ENCODE peak calls at places on chromosomes 12 and 14, in five cellular contexts. T is Caki2, M is choroid plexus epithelial cell, O is ovary, N is neural progenitor cell. A is an unnamed sample.
A peak's percentile ranks its signal among the peaks of the same experiment; 100 is the strongest.

GRCh38 chr12:1117371-1117770 is 126.3 kb downstream of the ERC1 start:
- DNase-seq in T (no peak), M (no peak), O (no peak), N (no peak), A (no peak)

GRCh38 chr12:110105961-110106540 is 18.1 kb upstream of the IFT81 start:
- DNase-seq in T (no peak), M (peak; percentile 60), O (no peak), N (no peak), A (no peak)

GRCh38 chr14:86882818-86883217 is 1110.2 kb downstream of the GALC start:
- DNase-seq in T (no peak), M (no peak), O (no peak), N (no peak), A (no peak)

GRCh38 chr14:69693145-69693544 is 73.8 kb upstream of the SRSF5 start:
- DNase-seq in T (no peak), M (peak; percentile 58), O (no peak), N (peak; percentile 34), A (no peak)

GRCh38 chr14:70780396-70781075 is 28.8 kb downstream of the MAP3K9 start:
- DNase-seq in T (no peak), M (no peak), O (no peak), N (no peak), A (no peak)

GRCh38 chr14:32298346-32298745 is 30.8 kb upstream of the AKAP6 start:
- DNase-seq in T (no peak), M (no peak), O (no peak), N (no peak), A (no peak)

GRCh38 chr12:57368349-57369095 is 62.3 kb downstream of the R3HDM2 start:
- DNase-seq in T (peak; percentile 92), M (peak; percentile 30), O (no peak), N (no peak), A (no peak)

GRCh38 chr14:47103781-47104180 is 452.2 kb upstream of the RPL10L start:
- DNase-seq in T (no peak), M (no peak), O (no peak), N (no peak), A (no peak)

GRCh38 chr12:15644700-15645099 is 144.5 kb downstream of the EPS8 start:
- DNase-seq in T (no peak), M (peak; percentile 83), O (no peak), N (no peak), A (no peak)

GRCh38 chr12:126271138-126271537 is 1205.9 kb downstream of the AACS start:
- DNase-seq in T (no peak), M (no peak), O (no peak), N (no peak), A (no peak)

GRCh38 chr14:101361451-101362433 is 199.6 kb upstream of the DIO3 start:
- DNase-seq in T (no peak), M (no peak), O (peak; percentile 26), N (no peak), A (no peak)

GRCh38 chr12:104136577-104136976 is 1.4 kb downstream of the NFYB start:
- DNase-seq in T (no peak), M (no peak), O (no peak), N (no peak), A (no peak)

GRCh38 chr14:54333511-54333910 is 63.3 kb upstream of the CDKN3 start:
- DNase-seq in T (no peak), M (no peak), O (no peak), N (no peak), A (no peak)

GRCh38 chr12:60230103-60230502 is 634.3 kb downstream of the SLC16A7 start:
- DNase-seq in T (no peak), M (no peak), O (no peak), N (no peak), A (peak; percentile 1)

GRCh38 chr14:79090781-79091180 is 920.6 kb downstream of the NRXN3 start:
- DNase-seq in T (no peak), M (no peak), O (no peak), N (peak; percentile 51), A (no peak)

GRCh38 chr12:116533343-116534248 is 25.6 kb upstream of the MAP1LC3B2 start:
- DNase-seq in T (peak; percentile 86), M (peak; percentile 73), O (peak; percentile 90), N (peak; percentile 95), A (peak; percentile 79)

GRCh38 chr14:68716698-68717097 is 76.2 kb downstream of the ZFP36L1 start:
- DNase-seq in T (no peak), M (no peak), O (no peak), N (no peak), A (no peak)

GRCh38 chr14:34797747-34798583 is 77.2 kb downstream of the BAZ1A start:
- DNase-seq in T (no peak), M (no peak), O (no peak), N (peak; percentile 13), A (no peak)

GRCh38 chr12:93570552-93571359 is 1.7 kb upstream of the SOCS2 start:
- DNase-seq in T (peak; percentile 90), M (peak; percentile 94), O (peak; percentile 95), N (peak; percentile 97), A (peak; percentile 95)

GRCh38 chr12:50425859-50426258 is 25.2 kb downstream of the LARP4 start:
- DNase-seq in T (no peak), M (no peak), O (no peak), N (peak; percentile 7), A (no peak)

GRCh38 chr14:51319181-51319597 is 79.1 kb downstream of the TMX1 start:
- DNase-seq in T (no peak), M (no peak), O (no peak), N (peak; percentile 45), A (no peak)

GRCh38 chr12:131860472-131861260 is 32.5 kb downstream of the MMP17 start:
- DNase-seq in T (peak; percentile 96), M (peak; percentile 77), O (no peak), N (peak; percentile 60), A (peak; percentile 86)

GRCh38 chr14:33475623-33476022 is 475.3 kb downstream of the EGLN3 start:
- DNase-seq in T (peak; percentile 37), M (peak; percentile 57), O (no peak), N (peak; percentile 95), A (no peak)

GRCh38 chr12:101773560-101774206 is 34.4 kb upstream of the SYCP3 start:
- DNase-seq in T (peak; percentile 52), M (peak; percentile 87), O (peak; percentile 69), N (peak; percentile 61), A (peak; percentile 79)

GRCh38 chr12:104183443-104183842 is 32.1 kb upstream of the TXNRD1 start:
- DNase-seq in T (no peak), M (no peak), O (no peak), N (no peak), A (no peak)

GRCh38 chr14:37253905-37254304 is 56.2 kb downstream of the MIPOL1 start:
- DNase-seq in T (no peak), M (peak; percentile 85), O (peak; percentile 20), N (no peak), A (peak; percentile 20)

GRCh38 chr12:124703852-124704251 is 136.4 kb upstream of the NCOR2 start:
- DNase-seq in T (peak; percentile 67), M (no peak), O (no peak), N (no peak), A (no peak)

GRCh38 chr12:49161092-49161795 is 27.6 kb downstream of the TUBA1A start:
- DNase-seq in T (no peak), M (no peak), O (no peak), N (no peak), A (no peak)

GRCh38 chr12:80064269-80064668 is 35.1 kb upstream of the OTOGL start:
- DNase-seq in T (no peak), M (peak; percentile 68), O (no peak), N (no peak), A (peak; percentile 10)

GRCh38 chr12:47990351-47991105 is 13.7 kb downstream of the COL2A1 start:
- DNase-seq in T (no peak), M (peak; percentile 66), O (peak; percentile 6), N (no peak), A (no peak)

GRCh38 chr14:94031880-94032279 is 5.7 kb downstream of the OTUB2 start:
- DNase-seq in T (no peak), M (no peak), O (no peak), N (no peak), A (no peak)

GRCh38 chr12:12266873-12267634 is at the start of gene LRP6:
- DNase-seq in T (peak; percentile 94), M (peak; percentile 96), O (peak; percentile 92), N (peak; percentile 98), A (peak; percentile 92)

GRCh38 chr12:12835378-12836145 is 22.4 kb downstream of the DDX47 start:
- DNase-seq in T (peak; percentile 61), M (no peak), O (no peak), N (no peak), A (peak; percentile 28)

GRCh38 chr12:116395381-116395780 is 117.9 kb upstream of the MED13L start:
- DNase-seq in T (no peak), M (no peak), O (no peak), N (no peak), A (no peak)

GRCh38 chr12:41274643-41275042 is 86.5 kb downstream of the PDZRN4 start:
- DNase-seq in T (no peak), M (no peak), O (no peak), N (no peak), A (no peak)

GRCh38 chr12:52280796-52281560 is 6.5 kb downstream of the KRT86 start:
- DNase-seq in T (peak; percentile 99), M (peak; percentile 98), O (peak; percentile 33), N (no peak), A (peak; percentile 95)

GRCh38 chr12:132323171-132324010 is 6.0 kb downstream of the GALNT9 start:
- DNase-seq in T (no peak), M (peak; percentile 46), O (no peak), N (no peak), A (no peak)

GRCh38 chr12:64392221-64392620 is 1.7 kb upstream of the C12orf56 start:
- DNase-seq in T (no peak), M (peak; percentile 78), O (no peak), N (peak; percentile 49), A (peak; percentile 42)

GRCh38 chr12:47854531-47854930 is 34.8 kb upstream of the HDAC7 start:
- DNase-seq in T (no peak), M (no peak), O (no peak), N (no peak), A (no peak)